ENCODE peak calls at places on chromosomes 1 and 21, in nine cellular contexts. V, O, L, I, A, T, J, X and C are unnamed samples.

GRCh38 chr1:199859525-199859924 is 168.0 kb upstream of the NR5A2 start:
- DNase-seq in J (no peak), I (no peak), T (no peak), O (no peak), V (no peak), A (no peak), L (no peak), X (no peak), C (no peak)

GRCh38 chr1:199453731-199454130 is 573.8 kb upstream of the NR5A2 start:
- DNase-seq in T (no peak), I (no peak), V (no peak), O (no peak), J (no peak), A (no peak), X (no peak), L (no peak), C (no peak)

GRCh38 chr1:41510531-41511238 is 26.2 kb upstream of the EDN2 start:
- DNase-seq in O (no peak), V (no peak), J (no peak), I (no peak), A (no peak), T (no peak), X (no peak), L (no peak), C (no peak)

GRCh38 chr1:56590520-56591011 is 11.2 kb upstream of the PLPP3 start:
- DNase-seq in I (no peak), L (no peak), J (no peak), V (no peak), X (no peak), O (no peak), T (no peak), A (no peak), C (no peak)

GRCh38 chr1:155931332-155932038 is 2.7 kb downstream of the KHDC4 start:
- DNase-seq in T (no peak), A (no peak), J (no peak), I (no peak), X (no peak), V (no peak), L (peak), O (no peak), C (no peak)

GRCh38 chr1:31912087-31912780 is 25.9 kb downstream of the PTP4A2 start:
- DNase-seq in L (no peak), X (no peak), A (no peak), I (no peak), V (no peak), O (no peak), J (no peak), T (no peak), C (no peak)

GRCh38 chr1:185861630-185862029 is 127.4 kb downstream of the HMCN1 start:
- DNase-seq in X (no peak), O (no peak), V (no peak), A (no peak), L (no peak), J (no peak), T (no peak), I (no peak), C (no peak)

GRCh38 chr1:43292151-43292550 is 6.8 kb upstream of the C1orf210 start:
- DNase-seq in J (no peak), I (no peak), A (no peak), L (no peak), T (no peak), X (no peak), O (no peak), V (no peak), C (no peak)

GRCh38 chr1:228046421-228047182 is 35.9 kb upstream of the ARF1 start:
- DNase-seq in A (no peak), I (no peak), O (no peak), T (peak), V (no peak), X (no peak), L (no peak), J (no peak), C (peak)

GRCh38 chr1:116116040-116116439 is 4.8 kb downstream of the MAB21L3 start:
- DNase-seq in L (no peak), J (no peak), T (no peak), X (no peak), I (no peak), V (no peak), O (no peak), A (no peak), C (no peak)

GRCh38 chr1:83060216-83060615 is 938.7 kb downstream of the TTLL7 start:
- DNase-seq in J (no peak), O (peak), I (no peak), L (no peak), X (no peak), T (no peak), A (no peak), V (no peak), C (no peak)

GRCh38 chr1:2311184-2312032 is 79.9 kb downstream of the MORN1 start:
- DNase-seq in V (peak), J (peak), A (no peak), I (peak), O (peak), T (no peak), L (peak), X (no peak), C (peak)

GRCh38 chr1:39213511-39214002 is 9.1 kb downstream of the MACF1 start:
- DNase-seq in O (no peak), A (no peak), X (no peak), T (no peak), V (no peak), J (no peak), L (no peak), I (no peak), C (no peak)

GRCh38 chr1:205750683-205751651 is 985 bp upstream of the NUCKS1 start:
- DNase-seq in I (no peak), V (peak), X (no peak), L (no peak), O (no peak), T (no peak), J (peak), A (no peak), C (no peak)

GRCh38 chr1:37274896-37275631 is 199.3 kb upstream of the ZC3H12A start:
- DNase-seq in O (no peak), L (no peak), V (peak), A (no peak), I (no peak), J (no peak), X (no peak), T (peak), C (no peak)

GRCh38 chr1:231027136-231027925 is 12.7 kb downstream of the FAM89A start:
- DNase-seq in T (no peak), V (no peak), X (no peak), O (no peak), I (no peak), J (no peak), A (no peak), L (no peak), C (no peak)

GRCh38 chr1:5455651-5456050 is 536.6 kb downstream of the NPHP4 start:
- DNase-seq in V (no peak), X (no peak), J (no peak), I (no peak), T (no peak), L (no peak), A (no peak), O (no peak), C (no peak)

GRCh38 chr21:39647476-39647875 is 34.7 kb downstream of the B3GALT5 start:
- DNase-seq in L (no peak), T (no peak), A (no peak), O (no peak), V (no peak), I (no peak), X (no peak), J (no peak), C (no peak)

GRCh38 chr1:151574575-151575529 is 34.7 kb downstream of the TUFT1 start:
- DNase-seq in T (no peak), A (no peak), I (no peak), J (peak), O (no peak), X (no peak), V (peak), L (peak), C (no peak)

DNA sequence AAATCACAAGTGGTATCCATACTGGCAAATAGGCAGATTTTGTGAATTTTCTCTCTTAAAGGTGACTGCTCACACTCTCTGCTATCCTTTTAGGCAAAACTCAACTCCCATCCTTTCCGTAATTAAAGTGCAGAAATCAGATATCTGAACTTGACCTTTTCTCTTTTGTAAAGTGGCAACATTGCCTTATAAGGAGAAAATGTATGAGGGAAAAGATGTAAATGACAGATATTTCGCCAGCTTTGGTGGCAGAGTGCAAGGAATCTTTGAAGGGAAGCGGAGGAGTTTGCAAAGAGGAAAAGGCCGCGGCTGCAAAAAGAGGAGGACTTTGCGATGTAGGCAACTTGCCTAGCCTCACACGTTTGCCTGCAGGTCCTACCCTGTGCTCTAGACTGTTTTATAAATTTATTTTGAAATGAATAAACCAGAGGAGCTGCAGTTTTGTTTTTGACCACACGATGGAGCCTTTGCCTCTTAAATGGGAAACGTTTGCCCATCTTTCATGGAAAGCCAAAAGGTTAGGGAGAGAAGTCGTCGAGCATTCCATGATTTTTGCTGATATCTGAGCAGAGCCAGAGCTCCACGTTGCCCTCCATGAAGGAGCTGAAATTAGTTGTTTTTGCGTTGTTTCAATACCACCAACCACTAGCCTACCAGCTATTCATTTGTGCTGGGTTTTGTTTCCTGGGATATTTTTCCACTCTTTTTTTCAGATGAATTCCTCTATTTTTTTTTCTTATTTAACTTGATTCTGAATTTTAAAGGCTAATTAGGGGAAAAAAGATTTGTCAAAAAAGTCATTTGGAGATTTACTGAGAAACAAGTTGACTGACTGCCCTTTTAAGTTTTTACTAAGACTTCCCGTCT is 242.3 kb downstream of the LMX1A start:
- DNase-seq in X (no peak), A (no peak), V (peak), T (no peak), L (peak), I (no peak), O (no peak), J (peak), C (peak)
- TF ChIP-seq CTCF in X (peak), A (peak), V (peak), T (peak), L (peak), I (peak), O (peak), J (peak), C (peak)

DNA sequence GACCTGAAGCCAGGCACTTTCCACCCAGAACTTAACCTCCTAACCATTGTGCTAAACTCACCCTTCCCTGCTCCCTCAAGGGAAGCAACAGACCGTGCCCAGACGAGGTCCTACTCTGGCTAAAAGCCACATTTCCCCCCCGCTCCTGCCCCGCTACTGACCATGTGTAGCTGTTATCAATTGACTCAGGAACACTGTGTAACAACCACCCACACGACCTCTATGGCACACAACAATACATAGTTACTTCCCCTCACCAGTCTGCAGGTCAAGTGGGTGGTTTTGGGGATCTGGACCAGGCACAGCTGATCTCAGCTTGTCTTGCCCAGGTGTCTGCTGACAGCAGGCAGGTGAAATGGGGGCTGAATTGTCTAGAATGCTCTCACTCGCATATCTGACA is 40.1 kb downstream of the CAMK2N1 start:
- DNase-seq in A (no peak), X (no peak), O (no peak), I (no peak), J (no peak), T (peak), L (no peak), V (no peak), C (no peak)
- TF ChIP-seq CTCF in A (no peak), X (no peak), O (no peak), I (no peak), J (no peak), T (no peak), L (no peak), V (no peak), C (no peak)

GRCh38 chr1:90836345-90836679 is 119.2 kb upstream of the BARHL2 start:
- DNase-seq in T (no peak), O (no peak), X (no peak), I (no peak), J (no peak), L (no peak), A (no peak), V (no peak), C (no peak)
- TF ChIP-seq CTCF in T (no peak), O (no peak), X (no peak), I (no peak), J (no peak), L (no peak), A (no peak), V (no peak), C (no peak)

DNA sequence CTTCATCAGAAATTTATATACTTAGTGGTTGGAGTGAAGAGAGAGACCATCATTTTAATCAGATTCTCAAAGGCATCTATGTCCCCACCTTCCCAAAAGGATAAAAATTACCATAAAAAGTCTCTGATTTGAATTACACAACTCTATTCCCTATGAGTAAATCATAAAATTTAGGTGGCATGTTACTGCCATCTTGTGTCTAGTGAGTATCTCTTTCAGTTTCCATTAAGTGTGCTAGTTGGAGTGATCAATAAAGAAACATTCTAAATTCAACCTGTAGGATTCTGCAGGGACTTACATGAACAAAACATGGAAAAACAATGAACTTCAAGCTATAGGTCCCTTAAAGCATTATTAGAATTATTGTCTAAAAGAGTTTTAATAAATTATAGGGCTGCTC is 655.4 kb downstream of the LTN1 start:
- DNase-seq in L (no peak), X (no peak), I (no peak), T (no peak), J (no peak), O (no peak), A (no peak), V (no peak), C (no peak)
- TF ChIP-seq CTCF in L (no peak), X (no peak), I (peak), T (peak), J (no peak), O (no peak), A (peak), V (no peak), C (peak)